ENCODE peak calls at places on chromosomes 4 and X, in ten cellular contexts. V is lung; Z is Peyer's patch; J is CD8-positive, alpha-beta T cell; H is breast epithelium; Q is fibroblast of lung; I is PC-3; M is neural progenitor cell; K is sigmoid colon; X is MM.1S. U is an unnamed sample.

GRCh38 chr4:155008389-155008788 is 200.0 kb upstream of the NPY2R start:
- DNase-seq in V (no peak), Z (no peak), J (no peak), H (no peak), Q (no peak), I (no peak), M (no peak), K (no peak), X (no peak), U (no peak)

GRCh38 chrX:45622538-45622937 is 421.9 kb upstream of the DIPK2B start:
- DNase-seq in V (no peak), Z (no peak), J (no peak), H (no peak), Q (peak), I (peak), M (no peak), K (no peak), X (no peak), U (no peak)

GRCh38 chr4:71130827-71131603 is 137.6 kb downstream of the DCK start:
- DNase-seq in V (no peak), Z (no peak), J (no peak), H (no peak), Q (peak), I (peak), M (peak), K (no peak), X (no peak), U (peak)

GRCh38 chr4:105637409-105638258 is 70.9 kb downstream of the INTS12 start:
- DNase-seq in V (peak), Z (peak), J (peak), H (peak), Q (peak), I (no peak), M (peak), K (peak), X (peak), U (no peak)

GRCh38 chr4:102627831-102628523 is 126.8 kb downstream of the NFKB1 start:
- DNase-seq in V (no peak), Z (no peak), J (no peak), H (no peak), Q (peak), I (peak), M (no peak), K (no peak), X (no peak), U (no peak)

GRCh38 chrX:54198262-54198661 is 15.2 kb upstream of the FAM120C start:
- DNase-seq in V (no peak), Z (no peak), J (no peak), H (no peak), Q (no peak), I (no peak), M (no peak), K (no peak), X (no peak), U (no peak)

GRCh38 chrX:51697397-51697796 is 12.9 kb upstream of the CENPVL1 start:
- DNase-seq in V (peak), Z (no peak), J (no peak), H (no peak), Q (no peak), I (no peak), M (no peak), K (no peak), X (no peak), U (peak)

GRCh38 chr4:11719879-11720278 is 291.2 kb upstream of the HS3ST1 start:
- DNase-seq in V (peak), Z (no peak), J (no peak), H (no peak), Q (no peak), I (no peak), M (no peak), K (no peak), X (no peak), U (no peak)

GRCh38 chr4:12651876-12652275 is 832.3 kb downstream of the RAB28 start:
- DNase-seq in V (no peak), Z (no peak), J (no peak), H (no peak), Q (no peak), I (no peak), M (no peak), K (no peak), X (no peak), U (no peak)

GRCh38 chrX:40644175-40644574 is 3.2 kb downstream of the CXorf38 start:
- DNase-seq in V (no peak), Z (no peak), J (no peak), H (no peak), Q (no peak), I (no peak), M (no peak), K (no peak), X (no peak), U (no peak)

GRCh38 chr4:175412161-175412560 is 399.9 kb downstream of the GPM6A start:
- DNase-seq in V (no peak), Z (no peak), J (no peak), H (no peak), Q (peak), I (peak), M (no peak), K (no peak), X (no peak), U (no peak)

GRCh38 chr4:170990989-170991589 is 822.1 kb upstream of the GALNTL6 start:
- DNase-seq in V (no peak), Z (no peak), J (no peak), H (no peak), Q (no peak), I (peak), M (peak), K (no peak), X (peak), U (peak)

GRCh38 chrX:15050395-15050794 is 177.2 kb downstream of the MOSPD2 start:
- DNase-seq in V (no peak), Z (no peak), J (no peak), H (no peak), Q (no peak), I (no peak), M (no peak), K (no peak), X (no peak), U (no peak)

GRCh38 chr4:170853422-170854021 is 763.8 kb upstream of the AADAT start:
- DNase-seq in V (peak), Z (peak), J (no peak), H (no peak), Q (peak), I (peak), M (peak), K (no peak), X (peak), U (peak)

GRCh38 chrX:68989865-68990606 is 161.2 kb downstream of the EFNB1 start:
- DNase-seq in V (no peak), Z (no peak), J (no peak), H (no peak), Q (peak), I (no peak), M (peak), K (no peak), X (no peak), U (no peak)

GRCh38 chrX:39941332-39941920 is 156.3 kb downstream of the BCOR start:
- DNase-seq in V (no peak), Z (no peak), J (no peak), H (no peak), Q (peak), I (no peak), M (peak), K (no peak), X (no peak), U (no peak)

GRCh38 chrX:56726609-56727008 is 2.4 kb upstream of the NBDY start:
- DNase-seq in V (no peak), Z (peak), J (peak), H (no peak), Q (peak), I (peak), M (peak), K (no peak), X (peak), U (no peak)

GRCh38 chrX:38672646-38673045 is 111.3 kb downstream of the TSPAN7 start:
- DNase-seq in V (no peak), Z (no peak), J (no peak), H (no peak), Q (no peak), I (no peak), M (no peak), K (no peak), X (no peak), U (no peak)

GRCh38 chr4:121599049-121599448 is 97.7 kb downstream of the ANXA5 start:
- DNase-seq in V (no peak), Z (no peak), J (no peak), H (no peak), Q (no peak), I (no peak), M (no peak), K (no peak), X (no peak), U (no peak)

GRCh38 chrX:39152106-39152649 is 350.9 kb downstream of the MID1IP1 start:
- DNase-seq in V (no peak), Z (peak), J (peak), H (no peak), Q (no peak), I (peak), M (peak), K (no peak), X (no peak), U (peak)

GRCh38 chrX:13082286-13083065 is 38.1 kb upstream of the FAM9C start:
- DNase-seq in V (no peak), Z (no peak), J (no peak), H (no peak), Q (no peak), I (no peak), M (no peak), K (no peak), X (no peak), U (no peak)

GRCh38 chr4:67566335-67566734 is 7.8 kb downstream of the STAP1 start:
- DNase-seq in V (no peak), Z (no peak), J (no peak), H (no peak), Q (no peak), I (no peak), M (no peak), K (no peak), X (no peak), U (no peak)

GRCh38 chrX:110512341-110512740 is 153.7 kb downstream of the RTL9 start:
- DNase-seq in V (no peak), Z (no peak), J (no peak), H (no peak), Q (no peak), I (no peak), M (no peak), K (no peak), X (no peak), U (no peak)

GRCh38 chrX:10014462-10015373 is 47.6 kb downstream of the CLDN34 start:
- DNase-seq in V (peak), Z (peak), J (peak), H (peak), Q (peak), I (peak), M (peak), K (peak), X (peak), U (peak)

GRCh38 chr4:171929477-171929876 is 116.3 kb downstream of the GALNTL6 start:
- DNase-seq in V (no peak), Z (no peak), J (no peak), H (no peak), Q (no peak), I (no peak), M (no peak), K (no peak), X (no peak), U (no peak)

GRCh38 chrX:108064001-108064400 is 19.1 kb downstream of the VSIG1 start:
- DNase-seq in V (no peak), Z (no peak), J (no peak), H (no peak), Q (no peak), I (no peak), M (no peak), K (no peak), X (no peak), U (no peak)

GRCh38 chr4:40046311-40046980 is 10.2 kb upstream of the N4BP2 start:
- DNase-seq in V (peak), Z (no peak), J (no peak), H (peak), Q (peak), I (peak), M (no peak), K (no peak), X (no peak), U (no peak)

GRCh38 chr4:60042941-60043340 is 1157.2 kb upstream of the ADGRL3 start:
- DNase-seq in V (no peak), Z (no peak), J (no peak), H (no peak), Q (no peak), I (peak), M (no peak), K (no peak), X (no peak), U (no peak)

GRCh38 chr4:53694666-53695065 is 103.4 kb upstream of the LNX1 start:
- DNase-seq in V (no peak), Z (no peak), J (no peak), H (no peak), Q (no peak), I (no peak), M (no peak), K (no peak), X (no peak), U (no peak)

GRCh38 chrX:147602297-147602696 is 309.4 kb upstream of the FMR1 start:
- DNase-seq in V (no peak), Z (no peak), J (no peak), H (no peak), Q (no peak), I (peak), M (peak), K (no peak), X (no peak), U (no peak)

GRCh38 chrX:9134341-9134740 is 100.4 kb upstream of the FAM9B start:
- DNase-seq in V (no peak), Z (no peak), J (no peak), H (no peak), Q (no peak), I (no peak), M (no peak), K (no peak), X (no peak), U (no peak)

GRCh38 chr4:184802203-184803015 is 23.4 kb downstream of the ACSL1 start:
- DNase-seq in V (no peak), Z (peak), J (no peak), H (no peak), Q (peak), I (no peak), M (no peak), K (no peak), X (no peak), U (no peak)

GRCh38 chr4:184804621-184805020 is 21.1 kb downstream of the ACSL1 start:
- DNase-seq in V (no peak), Z (no peak), J (no peak), H (no peak), Q (no peak), I (peak), M (no peak), K (no peak), X (no peak), U (no peak)

GRCh38 chr4:184801781-184802180 is 24.0 kb downstream of the ACSL1 start:
- DNase-seq in V (no peak), Z (peak), J (no peak), H (no peak), Q (peak), I (peak), M (no peak), K (no peak), X (no peak), U (no peak)

GRCh38 chr4:184803884-184804283 is 21.9 kb downstream of the ACSL1 start:
- DNase-seq in V (no peak), Z (no peak), J (no peak), H (no peak), Q (no peak), I (peak), M (no peak), K (no peak), X (no peak), U (no peak)

GRCh38 chr4:184803133-184803532 is 22.6 kb downstream of the ACSL1 start:
- DNase-seq in V (no peak), Z (peak), J (no peak), H (no peak), Q (no peak), I (no peak), M (no peak), K (no peak), X (no peak), U (no peak)
- H3K27ac ChIP-seq in V (no peak), Z (no peak), J (no peak), H (peak), Q (no peak), I (no peak), M (no peak), K (no peak), X (no peak), U (no peak)

GRCh38 chrX:81957900-81958545 is 756.1 kb downstream of the SH3BGRL start:
- DNase-seq in V (no peak), Z (no peak), J (no peak), H (no peak), Q (peak), I (peak), M (peak), K (no peak), X (peak), U (no peak)
- TF ChIP-seq CTCF in V (no peak), Z (no peak), J (no peak), H (no peak), Q (no peak), I (peak), M (peak), K (no peak), X (peak), U (peak)

GRCh38 chr4:94406668-94407437 is 44.9 kb upstream of the PDLIM5 start:
- DNase-seq in V (peak), Z (peak), J (peak), H (peak), Q (peak), I (peak), M (peak), K (peak), X (peak), U (peak)
- H3K4me3 ChIP-seq in V (no peak), Z (no peak), J (no peak), H (no peak), Q (no peak), I (no peak), M (no peak), K (no peak), X (no peak), U (no peak)

GRCh38 chrX:118497180-118497814 is 1.7 kb downstream of the DOCK11 start:
- DNase-seq in V (no peak), Z (peak), J (peak), H (no peak), Q (no peak), I (no peak), M (no peak), K (no peak), X (no peak), U (no peak)

GRCh38 chrX:118495061-118495921 is at the start of gene DOCK11:
- DNase-seq in V (peak), Z (peak), J (peak), H (peak), Q (peak), I (peak), M (peak), K (peak), X (peak), U (peak)

GRCh38 chrX:118495958-118496762 is 545 bp downstream of the DOCK11 start:
- DNase-seq in V (peak), Z (peak), J (peak), H (peak), Q (peak), I (peak), M (peak), K (peak), X (peak), U (peak)

GRCh38 chrX:118498351-118498750 is 2.7 kb downstream of the DOCK11 start:
- DNase-seq in V (no peak), Z (no peak), J (no peak), H (no peak), Q (no peak), I (no peak), M (no peak), K (no peak), X (no peak), U (no peak)

GRCh38 chrX:118496763-118497079 is 1.1 kb downstream of the DOCK11 start:
- DNase-seq in V (no peak), Z (no peak), J (no peak), H (no peak), Q (no peak), I (no peak), M (peak), K (no peak), X (no peak), U (no peak)
- H3K27ac ChIP-seq in V (no peak), Z (peak), J (peak), H (no peak), Q (peak), I (no peak), M (no peak), K (peak), X (no peak), U (no peak)

GRCh38 chr4:92175250-92175649 is 128.5 kb upstream of the GRID2 start:
- DNase-seq in V (no peak), Z (no peak), J (no peak), H (no peak), Q (no peak), I (peak), M (peak), K (no peak), X (no peak), U (no peak)
- TF ChIP-seq CTCF in V (no peak), Z (no peak), J (no peak), H (no peak), Q (no peak), I (no peak), M (peak), K (no peak), X (no peak), U (peak)

GRCh38 chr4:123856689-123857545 is 460.3 kb downstream of the SPRY1 start:
- DNase-seq in V (no peak), Z (peak), J (no peak), H (no peak), Q (peak), I (peak), M (peak), K (no peak), X (no peak), U (peak)
- H3K4me3 ChIP-seq in V (no peak), Z (no peak), J (no peak), H (no peak), Q (no peak), I (peak), M (no peak), K (no peak), X (no peak), U (no peak)

U was measured in WERI-Rb-1.